ENCODE peak calls at places on chromosomes 4 and X, in six cellular contexts. G is dorsolateral prefrontal cortex, K is mesendoderm, B is HepG2, O is bronchial epithelial cell, H is H7. A is an unnamed sample.

GRCh38 chrX:134836497-134836968 is 154.3 kb upstream of the SMIM10 start:
- DNase-seq in G (no peak), K (no peak), B (no peak), O (peak; percentile 50), H (no peak), A (no peak)

GRCh38 chrX:148634591-148634990 is 134.2 kb downstream of the AFF2 start:
- DNase-seq in G (no peak), K (no peak), B (no peak), O (no peak), H (no peak), A (no peak)

GRCh38 chr4:16289872-16290554 is 63.7 kb upstream of the TAPT1 start:
- DNase-seq in G (no peak), K (peak; percentile 37), B (peak; percentile 7), O (peak; percentile 38), H (peak; percentile 34), A (peak; percentile 22)

GRCh38 chr4:83036991-83037390 is 2.0 kb downstream of the COPS4 start:
- DNase-seq in G (no peak), K (no peak), B (no peak), O (peak; percentile 8), H (no peak), A (no peak)

GRCh38 chr4:30256105-30256828 is 463.9 kb upstream of the PCDH7 start:
- DNase-seq in G (no peak), K (peak; percentile 3), B (no peak), O (peak; percentile 69), H (peak; percentile 4), A (no peak)

GRCh38 chr4:177190995-177191568 is 118.6 kb upstream of the NEIL3 start:
- DNase-seq in G (no peak), K (peak; percentile 41), B (no peak), O (peak; percentile 27), H (no peak), A (no peak)

GRCh38 chr4:142474398-142475087 is 371.6 kb downstream of the INPP4B start:
- DNase-seq in G (no peak), K (no peak), B (no peak), O (peak; percentile 96), H (no peak), A (no peak)

GRCh38 chrX:150935466-150935865 is 37.0 kb upstream of the CD99L2 start:
- DNase-seq in G (no peak), K (no peak), B (no peak), O (peak; percentile 12), H (no peak), A (no peak)

GRCh38 chrX:55874807-55875206 is 157.3 kb downstream of the RRAGB start:
- DNase-seq in G (no peak), K (no peak), B (no peak), O (no peak), H (no peak), A (no peak)

GRCh38 chr4:153438916-153439756 is 27.0 kb upstream of the TMEM131L start:
- DNase-seq in G (no peak), K (no peak), B (no peak), O (no peak), H (no peak), A (no peak)

GRCh38 chr4:7320413-7320812 is 114.3 kb downstream of the PSAPL1 start:
- DNase-seq in G (no peak), K (no peak), B (no peak), O (no peak), H (no peak), A (no peak)

GRCh38 chr4:180610317-180610716 is 1632.9 kb upstream of the TENM3 start:
- DNase-seq in G (no peak), K (no peak), B (no peak), O (peak; percentile 35), H (no peak), A (no peak)

GRCh38 chrX:73944582-73944947 is 359.4 kb upstream of the ZCCHC13 start:
- DNase-seq in G (no peak), K (peak; percentile 23), B (no peak), O (no peak), H (peak; percentile 20), A (peak; percentile 8)

GRCh38 chr4:76990288-76991080 is 40.9 kb downstream of the SEPTIN11 start:
- DNase-seq in G (no peak), K (peak; percentile 59), B (no peak), O (no peak), H (no peak), A (no peak)

GRCh38 chrX:43655151-43655676 is 885 bp upstream of the MAOA start:
- DNase-seq in G (peak; percentile 45), K (peak; percentile 60), B (no peak), O (peak; percentile 55), H (peak; percentile 44), A (peak; percentile 31)

DNA sequence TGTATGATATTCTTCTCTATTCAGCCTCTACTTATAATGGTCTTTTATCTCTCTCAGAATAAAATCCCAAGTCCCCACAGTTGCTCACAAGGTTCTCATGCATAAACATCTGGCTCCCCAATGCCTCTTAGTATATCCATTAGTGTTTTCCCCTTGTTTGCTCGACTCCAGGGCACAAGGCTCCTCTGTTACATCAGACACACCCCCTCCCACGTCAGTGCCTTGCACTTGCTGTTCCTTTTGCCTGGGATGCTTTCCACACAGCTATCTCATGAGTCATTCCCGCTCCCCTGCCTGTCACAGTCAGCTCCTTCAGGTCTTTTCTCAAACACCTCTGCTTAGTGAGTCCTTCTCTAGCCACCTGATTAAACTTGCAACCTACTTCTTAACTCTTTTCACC is 260.2 kb downstream of the IL1RAPL1 start:
- DNase-seq in G (peak; percentile 75), K (peak; percentile 70), B (no peak), O (peak; percentile 1), H (peak; percentile 5), A (no peak)
- H3K27me3 ChIP-seq in G (no peaks in the 10 kb centered on the region), K (no peaks in the 10 kb centered on the region), B (no peaks in the 10 kb centered on the region), O (no peaks in the 10 kb centered on the region), H (no peaks in the 10 kb centered on the region), A (no peaks in the 10 kb centered on the region)

GRCh38 chr4:112910109-112910736 is 139.2 kb upstream of the ANK2 start:
- DNase-seq in G (no peak), K (no peak), B (no peak), O (no peak), H (no peak), A (peak; percentile 80)
- H3K4me3 ChIP-seq in G (peak overlapping the region; percentile 62), K (no peak overlapping the region), B (no peak overlapping the region), O (no peak overlapping the region), H (no peak overlapping the region), A (peak overlapping the region; percentile 4)

GRCh38 chrX:142251202-142251601 is 46.1 kb upstream of the MAGEC2 start:
- DNase-seq in G (no peak), K (no peak), B (no peak), O (peak; percentile 13), H (no peak), A (no peak)
- H3K27me3 ChIP-seq in G (no peaks in the 10 kb centered on the region), K (no peaks in the 10 kb centered on the region), B (no peaks in the 10 kb centered on the region), O (no peaks in the 10 kb centered on the region), H (no peaks in the 10 kb centered on the region), A (no peaks in the 10 kb centered on the region)

DNA sequence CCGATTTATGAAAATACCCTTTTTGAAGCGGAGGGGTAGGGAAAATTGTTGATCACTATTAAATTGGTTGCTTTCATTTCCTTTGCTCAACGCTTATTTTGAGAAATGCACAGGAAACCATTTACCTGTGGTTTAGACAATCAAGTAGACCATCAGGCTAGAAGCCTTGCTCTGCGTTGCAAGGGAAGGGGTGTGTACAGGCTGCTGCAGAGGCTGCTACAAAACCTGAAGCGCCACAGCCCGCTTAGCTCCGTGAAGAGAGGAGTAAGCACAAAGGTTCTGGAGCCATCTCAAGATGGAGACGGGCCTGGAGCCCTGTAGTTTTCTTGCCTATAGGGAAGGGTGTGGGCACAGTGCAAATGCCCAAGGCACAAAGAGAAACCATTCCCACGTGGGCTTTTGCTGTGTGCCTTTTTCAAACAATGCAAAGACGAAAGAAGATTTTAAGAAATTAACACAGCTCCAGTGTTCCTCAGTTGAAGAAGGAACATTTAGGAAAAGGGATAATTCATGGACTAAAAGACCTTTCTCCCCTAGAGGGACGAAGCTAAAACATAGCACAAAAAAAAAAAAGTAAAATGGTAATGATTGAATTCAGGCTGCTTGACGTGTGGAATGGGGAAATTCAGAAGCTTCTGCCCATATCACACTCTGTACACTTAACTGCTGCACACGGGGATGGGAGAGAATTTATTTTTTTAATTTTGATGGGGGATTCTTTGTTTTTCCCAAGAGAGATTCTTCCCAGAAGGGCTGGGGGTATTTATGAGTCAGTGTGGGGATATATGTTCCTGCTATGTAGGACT is 3.5 kb downstream of the TMSB4X start:
- DNase-seq in G (no peak), K (peak; percentile 87), B (no peak), O (peak; percentile 77), H (peak; percentile 69), A (peak; percentile 68)
- H3K4me3 ChIP-seq in G (peak overlapping the region; percentile 79), K (no peak overlapping the region), B (no peak overlapping the region), O (no peak overlapping the region), H (peak overlapping the region; percentile 2), A (no peak overlapping the region)

DNA sequence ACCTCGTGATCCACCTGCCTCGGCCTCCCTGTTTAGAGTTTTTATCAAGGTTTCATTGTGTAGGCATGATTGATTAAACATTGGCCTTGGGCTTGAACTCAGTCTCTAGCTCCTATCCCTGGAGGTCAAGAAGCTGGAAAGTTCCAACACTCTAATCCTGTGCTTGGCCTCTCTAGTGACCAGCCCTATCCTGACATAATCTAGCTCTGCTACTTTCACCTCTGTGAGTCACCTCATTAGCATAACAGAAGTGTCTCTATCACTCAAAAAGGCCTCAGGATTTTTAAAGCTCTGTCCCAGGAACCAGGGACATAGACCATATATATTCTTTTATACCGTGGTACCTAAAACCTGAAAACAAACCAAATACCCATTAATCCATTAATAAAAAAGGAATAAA is 377.5 kb downstream of the CENPC start:
- DNase-seq in G (no peak), K (peak; percentile 72), B (no peak), O (peak; percentile 1), H (peak; percentile 13), A (peak; percentile 71)
- H3K27me3 ChIP-seq in G (no peaks in the 10 kb centered on the region), K (no peaks in the 10 kb centered on the region), B (no peaks in the 10 kb centered on the region), O (no peaks in the 10 kb centered on the region), H (no peaks in the 10 kb centered on the region), A (no peaks in the 10 kb centered on the region)

DNA sequence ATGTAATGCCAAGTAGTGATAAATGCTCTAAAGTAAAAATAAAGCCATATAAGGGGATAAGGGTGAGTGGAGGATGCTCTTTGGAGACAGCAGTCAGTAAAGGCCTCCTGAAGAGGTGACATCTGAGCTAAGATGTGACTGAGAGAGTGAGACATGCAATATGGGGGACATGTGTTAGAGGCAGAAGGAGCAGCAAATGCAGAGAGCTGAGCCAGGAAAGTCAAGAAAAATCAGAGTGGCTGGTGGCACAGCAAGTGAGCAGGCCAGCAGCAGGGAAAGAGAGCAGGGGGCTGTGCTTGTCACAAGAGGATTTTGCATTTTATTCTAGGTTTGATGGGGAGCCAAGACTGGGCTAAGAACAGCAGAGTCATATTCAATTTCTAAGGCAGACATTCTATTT is 394.5 kb downstream of the KCNIP4 start:
- DNase-seq in G (no peak), K (no peak), B (no peak), O (no peak), H (no peak), A (no peak)
- H3K4me3 ChIP-seq in G (no peak overlapping the region), K (no peak overlapping the region), B (no peak overlapping the region), O (no peak overlapping the region), H (no peak overlapping the region), A (no peak overlapping the region)

GRCh38 chrX:153520286-153520917 is 3.0 kb downstream of the ATP2B3 start:
- DNase-seq in G (no peak), K (no peak), B (no peak), O (no peak), H (no peak), A (no peak)
- H3K27me3 ChIP-seq in G (no peaks in the 10 kb centered on the region), K (peaks cover 8% of the 10 kb centered on the region), B (no peaks in the 10 kb centered on the region), O (peaks cover 7% of the 10 kb centered on the region), H (peaks cover 28% of the 10 kb centered on the region), A (peaks cover 18% of the 10 kb centered on the region)

GRCh38 chrX:126551725-126552312 is 795 bp downstream of the DCAF12L1 start:
- DNase-seq in G (no peak), K (no peak), B (no peak), O (no peak), H (peak; percentile 8), A (no peak)
- H3K4me3 ChIP-seq in G (no peak overlapping the region), K (no peak overlapping the region), B (no peak overlapping the region), O (no peak overlapping the region), H (peak overlapping the region; percentile 51), A (no peak overlapping the region)